ENCODE peak calls at places on chromosomes 3 and 15, in seven cellular contexts. E, J, A, C, V, F and H are unnamed samples.

GRCh38 chr15:88649286-88649733 is 10.5 kb downstream of the ISG20 start:
- DNase-seq in E (peak; percentile 95), J (no peak), A (peak; percentile 99), C (no peak), V (no peak), F (peak; percentile 41), H (peak; percentile 34)

GRCh38 chr3:105676621-105677300 is 192.1 kb downstream of the CBLB start:
- DNase-seq in E (no peak), J (no peak), A (no peak), C (no peak), V (no peak), F (no peak), H (no peak)

GRCh38 chr3:59469948-59470723 is 420.3 kb upstream of the CFAP20DC start:
- DNase-seq in E (no peak), J (no peak), A (no peak), C (no peak), V (no peak), F (no peak), H (no peak)

GRCh38 chr3:126850370-126851085 is 132.4 kb upstream of the PLXNA1 start:
- DNase-seq in E (no peak), J (no peak), A (peak; percentile 78), C (no peak), V (peak; percentile 85), F (peak; percentile 85), H (no peak)

GRCh38 chr3:24220859-24221657 is 273.6 kb downstream of the THRB start:
- DNase-seq in E (peak; percentile 79), J (no peak), A (peak; percentile 92), C (no peak), V (peak; percentile 19), F (no peak), H (no peak)

GRCh38 chr15:78405336-78405924 is 32.6 kb upstream of the IREB2 start:
- DNase-seq in E (no peak), J (no peak), A (no peak), C (no peak), V (no peak), F (no peak), H (no peak)

GRCh38 chr15:82114660-82115059 is 68.8 kb upstream of the MEX3B start:
- DNase-seq in E (no peak), J (no peak), A (no peak), C (no peak), V (no peak), F (no peak), H (no peak)

GRCh38 chr3:158531334-158531733 is 39.7 kb upstream of the MLF1 start:
- DNase-seq in E (peak; percentile 8), J (no peak), A (no peak), C (no peak), V (no peak), F (no peak), H (no peak)

GRCh38 chr15:22895465-22896190 is 57.2 kb downstream of the NIPA2 start:
- DNase-seq in E (no peak), J (peak; percentile 1), A (peak; percentile 34), C (peak; percentile 51), V (no peak), F (no peak), H (peak; percentile 77)

GRCh38 chr15:26197719-26198118 is 334.6 kb upstream of the ATP10A start:
- DNase-seq in E (no peak), J (no peak), A (no peak), C (no peak), V (no peak), F (no peak), H (no peak)

GRCh38 chr3:177887475-177887874 is 648.8 kb upstream of the KCNMB2 start:
- DNase-seq in E (no peak), J (no peak), A (no peak), C (no peak), V (no peak), F (no peak), H (no peak)

GRCh38 chr3:179027326-179027900 is 44.2 kb downstream of the ZMAT3 start:
- DNase-seq in E (no peak), J (no peak), A (peak; percentile 61), C (no peak), V (no peak), F (no peak), H (no peak)

GRCh38 chr3:52481819-52482521 is 13.2 kb upstream of the STAB1 start:
- DNase-seq in E (peak; percentile 29), J (no peak), A (peak; percentile 4), C (peak; percentile 74), V (peak; percentile 51), F (no peak), H (no peak)

GRCh38 chr3:107938128-107938527 is 152.7 kb downstream of the CD47 start:
- DNase-seq in E (peak; percentile 70), J (no peak), A (peak; percentile 42), C (no peak), V (no peak), F (peak; percentile 4), H (peak; percentile 21)

GRCh38 chr3:111032677-111033076 is 38.9 kb upstream of the NECTIN3 start:
- DNase-seq in E (no peak), J (no peak), A (peak; percentile 23), C (no peak), V (no peak), F (no peak), H (no peak)

GRCh38 chr15:70902105-70902504 is 9.5 kb downstream of the LRRC49 start:
- DNase-seq in E (peak; percentile 68), J (no peak), A (peak; percentile 95), C (no peak), V (no peak), F (no peak), H (peak; percentile 28)

DNA sequence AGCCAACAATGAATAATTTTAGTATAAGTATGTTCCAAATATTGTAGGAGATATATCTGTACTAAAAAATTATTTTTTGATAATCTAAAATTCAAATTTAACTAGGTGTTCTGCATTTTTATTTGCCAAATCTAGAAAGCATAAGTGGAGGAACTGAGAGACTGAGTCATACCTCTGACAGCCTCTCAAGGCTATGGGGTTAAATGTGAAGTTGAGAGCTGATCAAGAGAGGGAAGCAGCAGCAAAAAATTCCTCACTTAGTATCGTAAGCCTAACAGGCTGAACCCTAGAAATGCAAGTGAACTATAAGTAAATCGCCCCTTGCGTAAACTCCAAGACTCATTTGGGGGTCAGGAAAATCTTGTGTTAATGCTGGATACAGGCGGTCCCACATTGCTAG is 12.8 kb upstream of the TOPAZ1 start:
- DNase-seq in E (no peak), J (no peak), A (no peak), C (no peak), V (no peak), F (no peak), H (no peak)
- TF ChIP-seq POLR2A in E (no peak), J (no peak), A (no peak), C (no peak), V (no peak), F (no peak), H (no peak)

DNA sequence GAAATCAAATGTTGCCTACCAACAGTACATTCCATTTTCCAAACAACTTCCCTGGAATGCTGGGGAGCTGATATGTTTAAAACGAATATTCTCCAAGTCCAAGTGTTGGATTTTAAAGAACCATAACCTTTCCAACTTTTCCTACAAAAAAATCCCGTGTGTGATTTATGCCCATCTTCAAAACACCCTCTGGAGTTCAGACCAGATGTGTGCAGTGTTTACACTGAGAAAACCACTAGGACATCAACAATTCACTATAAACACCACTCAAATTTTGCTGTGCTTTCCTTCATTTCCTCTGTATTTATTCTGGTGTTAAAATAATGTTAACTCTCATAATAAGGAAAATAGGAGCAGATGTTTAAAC is 2.4 kb downstream of the VGLL4 start:
- DNase-seq in E (peak; percentile 49), J (no peak), A (peak; percentile 77), C (no peak), V (no peak), F (no peak), H (no peak)
- H2AFZ ChIP-seq in E (no peak overlapping the region), J (peak overlapping the region; percentile 66), A (no peak overlapping the region), C (peak overlapping the region; percentile 89), V (no peak overlapping the region), F (no peak overlapping the region), H (no peak overlapping the region)

DNA sequence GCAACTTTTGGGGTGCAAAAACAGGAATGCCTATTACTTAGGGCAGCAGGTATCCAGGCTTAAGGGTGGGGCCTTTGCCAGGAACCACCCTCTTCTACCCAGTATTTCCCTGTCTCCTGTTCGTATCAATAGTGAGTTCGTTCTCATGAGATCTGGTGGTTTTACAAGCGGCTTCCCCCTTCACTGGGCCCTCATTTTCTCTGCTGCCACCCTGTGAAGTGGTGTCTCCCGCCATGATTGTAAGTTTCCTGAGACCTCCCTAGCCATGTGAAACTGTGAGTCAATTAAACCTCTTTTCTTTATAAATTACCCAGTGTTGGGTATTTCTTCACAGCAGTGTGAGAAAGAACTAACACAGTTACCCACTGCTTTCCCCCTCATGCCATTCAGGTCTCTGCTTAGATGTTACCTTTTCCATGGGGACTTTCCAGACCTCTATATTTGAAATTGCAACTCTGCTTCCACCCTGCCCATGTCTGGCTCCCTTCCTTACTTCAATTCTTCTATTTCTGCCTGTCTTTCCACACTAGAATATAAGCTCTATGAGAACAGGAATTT is 23.9 kb upstream of the TRA2B start:
- DNase-seq in E (no peak), J (no peak), A (no peak), C (no peak), V (no peak), F (no peak), H (no peak)
- TF ChIP-seq POLR2A in E (no peak), J (no peak), A (no peak), C (no peak), V (no peak), F (no peak), H (no peak)

GRCh38 chr15:48470096-48470495 is 138.9 kb downstream of the DUT start:
- DNase-seq in E (no peak), J (no peak), A (no peak), C (no peak), V (no peak), F (no peak), H (no peak)

GRCh38 chr15:48469681-48470080 is 138.5 kb downstream of the DUT start:
- DNase-seq in E (no peak), J (no peak), A (no peak), C (no peak), V (no peak), F (no peak), H (no peak)

GRCh38 chr15:48467801-48468200 is 136.6 kb downstream of the DUT start:
- DNase-seq in E (no peak), J (no peak), A (no peak), C (no peak), V (no peak), F (no peak), H (no peak)

GRCh38 chr15:48471073-48471472 is 139.8 kb downstream of the DUT start:
- DNase-seq in E (no peak), J (no peak), A (no peak), C (no peak), V (no peak), F (no peak), H (no peak)

GRCh38 chr15:48469271-48469670 is 138.0 kb downstream of the DUT start:
- DNase-seq in E (no peak), J (no peak), A (no peak), C (no peak), V (no peak), F (no peak), H (no peak)
- H2AFZ ChIP-seq in E (no peak overlapping the region), J (no peak overlapping the region), A (no peak overlapping the region), C (no peak overlapping the region), V (no peak overlapping the region), F (no peak overlapping the region), H (no peak overlapping the region)

GRCh38 chr3:38139191-38139590 is 730 bp downstream of the MYD88 start:
- DNase-seq in E (no peak), J (no peak), A (no peak), C (no peak), V (no peak), F (no peak), H (no peak)
- TF ChIP-seq POLR2A in E (no peak), J (no peak), A (no peak), C (no peak), V (no peak), F (no peak), H (no peak)